ENCODE peak calls at places on chromosomes 7 and 10, in four cellular contexts. L is right lobe of liver; W is effector memory CD4-positive, alpha-beta T cell; U is aorta. J is an unnamed sample.
A peak's percentile ranks its signal among the peaks of the same experiment; 100 is the strongest.

GRCh38 chr10:8338177-8338766 is 283.8 kb downstream of the GATA3 start:
- DNase-seq in L (no peak), W (no peak), U (no peak), J (no peak)

GRCh38 chr10:74852406-74852805 is 26.0 kb downstream of the KAT6B start:
- DNase-seq in L (no peak), W (no peak), U (no peak), J (no peak)

GRCh38 chr10:97888641-97889262 is 39.1 kb downstream of the GOLGA7B start:
- DNase-seq in L (no peak), W (no peak), U (peak; percentile 58), J (peak; percentile 94)

GRCh38 chr7:68078311-68078710 is 1081.7 kb downstream of the TYW1 start:
- DNase-seq in L (no peak), W (no peak), U (no peak), J (no peak)

GRCh38 chr10:127790165-127790564 is 53.2 kb downstream of the FOXI2 start:
- DNase-seq in L (no peak), W (no peak), U (no peak), J (no peak)

GRCh38 chr10:103278862-103279298 is 1.9 kb downstream of the INA start:
- DNase-seq in L (peak; percentile 30), W (peak; percentile 4), U (peak; percentile 61), J (no peak)

GRCh38 chr7:55527314-55527713 is 45.0 kb downstream of the VOPP1 start:
- DNase-seq in L (no peak), W (no peak), U (no peak), J (no peak)

GRCh38 chr10:29691564-29692064 is 56.8 kb upstream of the SVIL start:
- DNase-seq in L (no peak), W (no peak), U (no peak), J (no peak)

GRCh38 chr10:99560277-99561126 is 27.8 kb downstream of the NKX2-3 start:
- DNase-seq in L (no peak), W (peak; percentile 25), U (no peak), J (no peak)
- H3K27me3 ChIP-seq in L (no peaks in the 10 kb centered on the region), W (no peaks in the 10 kb centered on the region), U (no peaks in the 10 kb centered on the region), J (no peaks in the 10 kb centered on the region)

GRCh38 chr10:5973069-5973468 is 4.3 kb downstream of the IL15RA start:
- DNase-seq in L (no peak), W (no peak), U (no peak), J (no peak)

GRCh38 chr10:5971886-5972285 is 5.5 kb downstream of the IL15RA start:
- DNase-seq in L (no peak), W (no peak), U (no peak), J (no peak)

GRCh38 chr10:5970066-5970465 is 7.3 kb downstream of the IL15RA start:
- DNase-seq in L (no peak), W (no peak), U (no peak), J (no peak)

GRCh38 chr10:5970527-5970926 is 6.8 kb downstream of the IL15RA start:
- DNase-seq in L (no peak), W (no peak), U (no peak), J (no peak)

DNA sequence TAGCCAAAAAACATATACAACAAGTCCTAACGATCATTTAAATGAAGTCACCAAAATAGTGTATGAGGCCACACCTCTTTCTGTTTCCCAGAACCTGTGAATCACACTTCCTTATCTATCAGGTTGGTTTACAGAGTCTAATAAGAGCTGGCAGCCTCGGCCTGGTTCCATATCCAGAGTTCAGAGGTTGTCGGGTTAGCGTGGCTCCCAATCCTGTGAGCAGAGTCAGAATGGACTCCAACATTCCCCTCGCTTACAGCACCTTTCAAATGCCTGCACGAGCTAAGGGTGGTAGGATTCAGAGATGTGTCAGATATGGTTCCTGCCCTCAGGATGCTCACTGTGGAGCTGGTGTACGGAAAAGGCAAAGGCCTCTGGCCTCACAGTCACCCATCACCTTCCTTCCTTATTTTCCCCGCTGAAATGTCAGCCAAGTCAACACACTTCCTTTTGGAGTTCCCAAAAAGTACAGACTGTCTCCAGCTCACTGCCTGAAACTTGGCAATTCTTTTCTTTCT is 6.0 kb downstream of the IL15RA start:
- DNase-seq in L (peak; percentile 77), W (no peak), U (no peak), J (no peak)
- H3K27ac ChIP-seq in L (peak overlapping the region; percentile 38), W (no peak overlapping the region), U (no peak overlapping the region), J (no peak overlapping the region)

DNA sequence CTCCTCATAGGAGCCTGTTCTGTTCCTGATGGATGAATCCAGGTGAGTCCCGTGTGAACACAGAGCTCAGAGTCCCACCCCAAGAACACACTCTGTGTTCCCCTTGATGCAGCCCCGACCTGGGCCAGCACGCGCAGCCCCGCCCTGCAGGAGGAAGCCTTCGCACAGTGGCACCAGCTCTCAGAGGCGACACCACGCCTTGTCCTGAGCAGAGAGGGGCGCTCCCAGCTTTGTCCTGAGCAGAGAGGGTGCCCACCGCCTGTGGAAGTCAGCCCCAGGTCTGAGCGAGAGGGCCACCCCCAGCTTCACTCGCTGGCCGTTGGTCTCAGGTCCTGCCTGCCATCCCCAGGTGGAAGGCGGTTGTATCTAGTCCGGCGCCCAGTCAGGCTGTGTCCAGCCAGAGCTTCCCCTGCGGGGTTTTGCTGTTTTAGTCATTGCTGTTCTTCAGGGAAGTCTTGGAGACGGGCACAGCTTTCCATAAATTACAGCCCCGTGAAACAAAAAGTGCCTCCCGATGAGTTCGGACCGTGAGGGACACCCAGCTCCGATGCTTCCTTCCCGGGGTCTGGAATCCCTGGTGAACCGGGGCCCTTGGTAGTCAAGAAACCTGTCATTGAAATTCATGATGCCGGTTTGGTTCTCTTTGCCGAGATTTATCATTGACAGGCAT is 43.6 kb downstream of the NKX6-2 start:
- DNase-seq in L (no peak), W (no peak), U (no peak), J (no peak)
- H3K27me3 ChIP-seq in L (no peaks in the 10 kb centered on the region), W (no peaks in the 10 kb centered on the region), U (no peaks in the 10 kb centered on the region), J (no peaks in the 10 kb centered on the region)

DNA sequence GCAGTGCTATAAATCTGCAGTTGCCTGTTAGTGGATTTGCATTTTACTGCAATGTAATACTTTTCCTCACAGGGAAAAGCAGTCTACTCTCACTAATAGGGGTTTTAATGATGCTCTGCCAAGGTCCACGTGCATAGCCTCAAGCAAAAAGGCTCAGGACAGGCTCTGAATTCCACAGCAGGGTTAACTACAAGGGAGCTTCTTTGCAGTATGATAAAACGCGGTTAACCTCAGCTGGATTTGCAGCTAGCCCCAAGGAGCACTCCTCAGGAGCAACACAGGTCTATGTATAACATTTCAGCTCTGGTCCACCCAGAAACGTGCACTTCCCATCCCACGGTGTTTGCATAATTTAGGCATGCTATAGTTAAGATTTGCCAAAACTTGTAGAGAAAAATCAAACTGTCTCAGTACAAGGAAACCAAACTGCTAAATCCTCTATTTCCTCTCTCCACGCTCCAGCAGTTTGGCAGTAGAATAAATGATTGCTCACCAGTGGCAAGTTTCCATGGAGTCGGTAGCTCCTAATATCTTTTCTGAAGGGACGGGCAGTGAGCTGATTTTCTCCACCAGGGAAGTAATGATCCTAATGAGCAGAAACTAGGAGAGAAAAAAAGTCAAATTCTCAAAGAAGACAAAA is 13.1 kb upstream of the ASB4 start:
- DNase-seq in L (no peak), W (no peak), U (no peak), J (no peak)
- H3K27ac ChIP-seq in L (no peak overlapping the region), W (no peak overlapping the region), U (no peak overlapping the region), J (no peak overlapping the region)

GRCh38 chr10:14382022-14382421 is 51.3 kb upstream of the FRMD4A start:
- DNase-seq in L (no peak), W (no peak), U (no peak), J (no peak)
- H3K27me3 ChIP-seq in L (no peaks in the 10 kb centered on the region), W (no peaks in the 10 kb centered on the region), U (no peaks in the 10 kb centered on the region), J (no peaks in the 10 kb centered on the region)

GRCh38 chr10:53075469-53075868 is 302.9 kb upstream of the MBL2 start:
- DNase-seq in L (no peak), W (no peak), U (no peak), J (no peak)

GRCh38 chr10:53069013-53069412 is 296.4 kb upstream of the MBL2 start:
- DNase-seq in L (no peak), W (no peak), U (no peak), J (no peak)

GRCh38 chr10:53071505-53072125 is 299.0 kb upstream of the MBL2 start:
- DNase-seq in L (no peak), W (no peak), U (no peak), J (no peak)

GRCh38 chr10:53072144-53072543 is 299.6 kb upstream of the MBL2 start:
- DNase-seq in L (no peak), W (no peak), U (no peak), J (no peak)
- H3K27ac ChIP-seq in L (no peak overlapping the region), W (no peak overlapping the region), U (no peak overlapping the region), J (no peak overlapping the region)

J was measured in RWPE2.